ENCODE peak calls at places on chromosome 14, in four cellular contexts. O is RCC 7860, F is Panc1, J is GDM1. K is an unnamed sample.

GRCh38 chr14:99241314-99242035 is 30.5 kb downstream of the BCL11B start:
- DNase-seq in O (no peak), J (no peak), F (no peak), K (no peak)

GRCh38 chr14:21454843-21455550 is 926 bp downstream of the CHD8 start:
- DNase-seq in O (no peak), F (no peak), J (no peak), K (no peak)

GRCh38 chr14:70021548-70021947 is 142.3 kb downstream of the SMOC1 start:
- DNase-seq in J (no peak), O (no peak), F (no peak), K (no peak)

GRCh38 chr14:22524105-22524783 is 64.8 kb downstream of the DAD1 start:
- DNase-seq in J (no peak), F (no peak), O (no peak), K (no peak)

GRCh38 chr14:23675337-23675736 is 39.2 kb downstream of the DHRS2 start:
- DNase-seq in O (no peak), J (no peak), F (no peak), K (no peak)

GRCh38 chr14:93095742-93096510 is 19.8 kb downstream of the ITPK1 start:
- DNase-seq in F (no peak), J (no peak), O (no peak), K (no peak)

GRCh38 chr14:73457050-73457934 is 1.1 kb downstream of the NUMB start:
- DNase-seq in O (no peak), F (no peak), J (no peak), K (no peak)

GRCh38 chr14:23577710-23578392 is 739 bp downstream of the JPH4 start:
- DNase-seq in F (no peak), J (no peak), O (no peak), K (no peak)

GRCh38 chr14:88229428-88229827 is 93.6 kb downstream of the KCNK10 start:
- DNase-seq in O (no peak), F (no peak), J (no peak), K (no peak)